ENCODE peak calls at places on chromosomes 13 and 19, in five cellular contexts. D is uterus; B is mammary epithelial cell; X is right cardiac atrium; G is CD8-positive, alpha-beta memory T cell. P is an unnamed sample.

GRCh38 chr19:29268103-29268502 is 55.2 kb upstream of the UQCRFS1 start:
- DNase-seq in D (no peak), X (no peak), B (no peak), G (no peak), P (peak; percentile 64)

GRCh38 chr13:21625366-21625765 is 21.4 kb upstream of the MICU2 start:
- DNase-seq in D (no peak), G (no peak), B (peak; percentile 53), X (no peak), P (no peak)

GRCh38 chr19:50567052-50567841 is 988 bp downstream of the LRRC4B start:
- DNase-seq in X (no peak), D (no peak), G (peak; percentile 29), B (no peak), P (no peak)

GRCh38 chr13:20191311-20191901 is 1.3 kb downstream of the GJB2 start:
- DNase-seq in B (no peak), D (no peak), X (no peak), G (no peak), P (no peak)

GRCh38 chr19:6714749-6715555 is 5.5 kb downstream of the C3 start:
- DNase-seq in D (no peak), B (no peak), G (no peak), X (peak; percentile 8), P (no peak)

GRCh38 chr13:88042489-88042888 is 371.3 kb downstream of the SLITRK5 start:
- DNase-seq in B (no peak), G (no peak), X (no peak), D (no peak), P (no peak)

GRCh38 chr13:109273326-109273751 is 513.0 kb downstream of the IRS2 start:
- DNase-seq in D (no peak), B (peak; percentile 91), G (no peak), X (no peak), P (no peak)

GRCh38 chr13:34931572-34931971 is 10.5 kb upstream of the NBEA start:
- DNase-seq in X (no peak), B (peak; percentile 36), G (no peak), D (no peak), P (no peak)

GRCh38 chr19:3950871-3951861 is 18.3 kb downstream of the NMRK2 start:
- DNase-seq in X (peak; percentile 88), B (no peak), D (no peak), G (no peak), P (peak; percentile 77)

GRCh38 chr19:55212447-55212846 is 3.1 kb upstream of the PTPRH start:
- DNase-seq in B (no peak), X (no peak), G (no peak), D (no peak), P (no peak)

GRCh38 chr13:93352616-93353015 is 126.0 kb downstream of the GPC6 start:
- DNase-seq in G (no peak), D (no peak), B (no peak), X (no peak), P (no peak)

GRCh38 chr13:93355094-93355493 is 128.5 kb downstream of the GPC6 start:
- DNase-seq in D (no peak), X (no peak), B (no peak), G (no peak), P (no peak)
- H3K4me3 ChIP-seq in D (no peak overlapping the region), X (no peak overlapping the region), B (no peak overlapping the region), G (no peak overlapping the region), P (no peak overlapping the region)

GRCh38 chr19:32367063-32367462 is 21.7 kb downstream of the ZNF507 start:
- DNase-seq in B (no peak), X (no peak), D (no peak), G (no peak), P (no peak)
- H3K27ac ChIP-seq in B (no peak overlapping the region), X (no peak overlapping the region), D (no peak overlapping the region), G (no peak overlapping the region), P (no peak overlapping the region)

GRCh38 chr19:21519488-21519887 is 14.1 kb downstream of the ZNF429 start:
- DNase-seq in B (no peak), X (no peak), G (no peak), D (no peak), P (no peak)
- H3K4me3 ChIP-seq in B (no peak overlapping the region), X (no peak overlapping the region), G (peak overlapping the region; percentile 29), D (no peak overlapping the region), P (no peak overlapping the region)

GRCh38 chr13:25911020-25911419 is 140.8 kb downstream of the SHISA2 start:
- DNase-seq in X (no peak), D (no peak), G (no peak), B (no peak), P (no peak)
- H3K27ac ChIP-seq in X (no peak overlapping the region), D (no peak overlapping the region), G (no peak overlapping the region), B (no peak overlapping the region), P (no peak overlapping the region)

DNA sequence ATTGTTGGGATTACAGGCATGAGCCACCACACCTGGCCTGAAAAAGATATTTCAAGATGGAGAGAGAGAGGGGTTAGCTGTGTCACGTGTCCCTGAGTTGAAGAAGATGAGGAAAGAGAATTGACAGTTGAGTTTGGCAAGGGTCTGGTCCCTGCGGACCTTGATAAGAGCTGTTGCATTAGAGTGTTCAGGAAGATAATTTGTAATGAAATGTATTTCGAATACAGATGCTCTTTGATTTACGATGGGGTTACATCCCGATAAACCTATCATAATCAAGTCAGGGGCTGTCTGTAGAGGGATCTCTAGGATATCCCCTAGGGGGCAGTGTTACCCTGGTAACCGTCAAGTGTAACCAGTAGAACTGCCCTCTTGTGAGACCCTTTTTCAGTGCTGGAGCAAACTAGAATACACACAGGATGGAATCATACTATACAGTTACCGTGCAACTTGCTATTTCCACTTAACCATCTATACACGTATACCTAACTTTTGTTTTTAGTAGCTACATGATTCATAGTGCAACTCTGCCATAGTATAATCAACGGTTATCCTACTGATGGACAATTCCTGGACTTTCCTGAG is 1.5 kb upstream of the ELOF1 start:
- DNase-seq in X (no peak), B (peak; percentile 39), D (no peak), G (peak; percentile 72), P (no peak)
- H3K4me3 ChIP-seq in X (no peak overlapping the region), B (no peak overlapping the region), D (no peak overlapping the region), G (peak overlapping the region; percentile 24), P (peak overlapping the region; percentile 81)

DNA sequence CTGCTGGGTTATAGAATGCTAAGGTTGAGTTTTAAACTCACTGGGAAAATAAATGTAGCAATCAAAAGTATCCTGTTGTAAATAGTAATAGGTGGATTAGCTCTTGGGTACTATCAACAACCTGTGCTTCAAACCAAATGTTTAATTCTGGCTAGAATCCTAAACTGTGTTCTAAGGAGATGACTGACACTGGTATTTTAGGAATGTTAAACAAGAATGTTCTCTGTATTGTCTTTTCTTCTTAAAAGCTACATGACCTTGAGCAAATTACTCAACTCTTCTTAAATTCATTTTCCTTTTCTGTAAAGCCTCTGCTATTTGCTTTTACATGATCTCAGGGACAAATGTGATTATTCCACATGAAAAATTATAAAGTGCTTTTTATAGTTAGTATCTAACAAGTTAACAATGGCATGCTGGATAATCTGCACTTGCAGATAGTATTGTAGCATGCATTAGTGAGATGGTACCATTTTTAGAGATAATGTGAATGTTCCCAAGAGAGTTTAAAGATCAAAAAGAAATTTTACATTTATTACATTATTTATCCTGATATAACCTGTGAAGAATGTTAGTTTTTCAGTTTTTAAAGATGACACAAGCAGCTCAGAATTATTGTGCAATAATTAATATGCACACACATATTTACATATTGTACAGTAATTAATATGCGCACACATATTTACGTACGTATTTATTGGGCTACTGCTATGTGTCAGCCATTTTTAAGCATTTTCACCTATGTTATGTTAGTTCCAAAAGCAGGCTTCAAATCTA is 13.6 kb upstream of the EPSTI1 start:
- DNase-seq in D (no peak), G (no peak), B (no peak), X (no peak), P (no peak)
- H3K27ac ChIP-seq in D (no peak overlapping the region), G (no peak overlapping the region), B (no peak overlapping the region), X (no peak overlapping the region), P (no peak overlapping the region)

DNA sequence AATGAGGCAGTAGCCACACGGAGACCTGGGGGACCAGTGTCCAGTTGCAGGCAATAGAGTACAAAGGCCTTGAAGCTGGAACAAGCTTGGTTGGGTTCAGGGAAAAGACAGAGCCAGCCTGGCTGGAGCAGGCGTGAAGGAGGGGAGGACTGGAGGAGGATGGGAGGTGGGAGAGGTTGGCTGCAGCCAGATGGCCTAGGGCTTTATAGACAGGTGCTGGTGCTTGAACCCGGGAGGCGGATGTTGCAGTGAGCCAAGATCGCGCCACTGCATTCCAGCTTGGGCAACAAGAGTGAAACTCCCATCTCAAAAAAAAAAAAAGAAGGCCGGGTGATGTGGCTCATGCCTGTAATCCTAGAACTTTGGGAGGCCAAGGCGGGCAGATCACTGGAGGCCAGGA is 1.7 kb downstream of the SPINT2 start:
- DNase-seq in B (peak; percentile 52), X (peak; percentile 22), D (no peak), G (no peak), P (no peak)
- H3K4me3 ChIP-seq in B (peak overlapping the region; percentile 83), X (no peak overlapping the region), D (no peak overlapping the region), G (no peak overlapping the region), P (no peak overlapping the region)

DNA sequence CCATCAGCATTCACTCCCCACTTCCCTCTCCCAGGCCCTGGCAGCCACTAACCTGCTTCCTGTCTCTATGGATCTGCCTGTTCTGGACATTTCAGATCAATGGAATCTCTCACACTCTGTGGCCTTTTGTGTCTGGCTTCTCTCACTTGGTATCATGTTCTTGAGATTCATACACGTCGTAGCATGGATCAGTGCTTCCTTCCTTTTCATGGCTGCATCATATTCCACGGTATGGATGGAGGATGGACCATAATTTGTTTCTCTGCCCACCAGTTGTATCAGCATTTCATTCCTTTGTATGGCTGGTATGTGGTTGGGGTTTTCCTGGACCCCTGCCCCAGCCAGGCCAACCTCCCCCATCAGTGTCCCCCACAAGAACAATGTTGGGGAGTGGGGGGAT is 36.2 kb downstream of the MYO9B start:
- DNase-seq in D (no peak), B (no peak), G (no peak), X (no peak), P (no peak)
- H3K27ac ChIP-seq in D (no peak overlapping the region), B (no peak overlapping the region), G (no peak overlapping the region), X (no peak overlapping the region), P (peak overlapping the region; percentile 92)